ENCODE peak calls at places on chromosomes 3 and 15, in nine cellular contexts. A is HuH-7; O is activated CD8-positive, alpha-beta memory T cell treated with anti-CD3 and anti-CD28 coated beads for 48 hours; D is activated T-helper 1 cell treated with anti-CD3 and anti-CD28 coated beads, Interleukin-2, amount 50 U/mL, for 16 hours; J is cardiac fibroblast; Y is iPS DF 6.9; K is right atrium auricular region; Q is activated CD4-positive, alpha-beta T cell treated with anti-CD3 and anti-CD28 coated beads, Interleukin-2, amount 50 U/mL, for 24 hours; N is neural crest cell. E is an unnamed sample.

GRCh38 chr3:195815169-195815771 is 3.5 kb upstream of the MUC4 start:
- DNase-seq in J (no peak), O (no peak), D (no peak), N (no peak), Y (no peak), K (no peak), Q (no peak), A (no peak), E (no peak)

GRCh38 chr3:79012946-79013362 is 754.8 kb downstream of the ROBO1 start:
- DNase-seq in Y (no peak), K (no peak), O (no peak), A (no peak), D (no peak), J (no peak), Q (no peak), N (no peak), E (no peak)

GRCh38 chr3:98557324-98558010 is 25.7 kb downstream of the GPR15 start:
- DNase-seq in K (no peak), Y (no peak), D (peak), Q (peak), J (no peak), A (no peak), N (no peak), O (no peak), E (no peak)

GRCh38 chr15:95875141-95875643 is 455.3 kb upstream of the NR2F2 start:
- DNase-seq in N (no peak), Y (no peak), O (no peak), D (no peak), J (peak), Q (no peak), K (peak), A (no peak), E (no peak)

GRCh38 chr15:77456746-77457618 is 36.3 kb downstream of the HMG20A start:
- DNase-seq in Q (no peak), D (no peak), K (no peak), J (peak), N (no peak), A (no peak), Y (no peak), O (no peak), E (no peak)

GRCh38 chr15:93027413-93027812 is 61.6 kb downstream of the RGMA start:
- DNase-seq in Y (no peak), J (no peak), D (no peak), O (no peak), K (peak), Q (no peak), A (peak), N (no peak), E (no peak)

GRCh38 chr15:49060710-49061483 is 14.7 kb upstream of the SECISBP2L start:
- DNase-seq in A (no peak), J (no peak), N (no peak), Q (no peak), O (no peak), K (no peak), Y (no peak), D (no peak), E (no peak)

GRCh38 chr15:73237910-73238309 is 130.8 kb downstream of the HCN4 start:
- DNase-seq in K (no peak), Q (no peak), O (no peak), A (no peak), D (no peak), Y (no peak), N (no peak), J (no peak), E (no peak)

GRCh38 chr15:69092159-69092558 is 68.3 kb upstream of the GLCE start:
- DNase-seq in O (no peak), Y (no peak), D (no peak), J (peak), A (no peak), N (no peak), K (no peak), Q (no peak), E (no peak)

GRCh38 chr15:68843425-68844311 is 23.0 kb upstream of the ANP32A start:
- DNase-seq in D (no peak), A (no peak), K (no peak), Q (no peak), O (no peak), J (peak), Y (no peak), N (peak), E (peak)

GRCh38 chr3:101010316-101010715 is 17.1 kb upstream of the ABI3BP start:
- DNase-seq in O (no peak), J (peak), A (no peak), N (no peak), Y (no peak), K (no peak), Q (no peak), D (no peak), E (no peak)

GRCh38 chr15:51736646-51737537 is 563 bp downstream of the LYSMD2 start:
- DNase-seq in D (peak), O (no peak), A (peak), Q (peak), N (peak), K (no peak), J (no peak), Y (no peak), E (peak)

GRCh38 chr3:171327441-171328174 is 132.6 kb downstream of the TNIK start:
- DNase-seq in O (no peak), J (no peak), A (no peak), D (no peak), Y (no peak), Q (no peak), N (no peak), K (no peak), E (no peak)

GRCh38 chr15:91872356-91873132 is 19.0 kb downstream of the SLCO3A1 start:
- DNase-seq in N (no peak), A (no peak), Y (no peak), D (no peak), K (no peak), Q (no peak), O (no peak), J (no peak), E (no peak)

GRCh38 chr3:188286087-188286513 is 132.1 kb downstream of the LPP start:
- DNase-seq in Y (no peak), N (no peak), O (no peak), K (peak), A (no peak), J (peak), D (no peak), Q (no peak), E (no peak)

GRCh38 chr15:50979041-50979440 is 70.6 kb downstream of the AP4E1 start:
- DNase-seq in J (peak), Y (no peak), Q (no peak), D (no peak), A (no peak), K (no peak), O (no peak), N (no peak), E (no peak)

GRCh38 chr15:46129145-46129544 is 494.3 kb downstream of the SQOR start:
- DNase-seq in J (no peak), A (no peak), K (no peak), Q (no peak), D (no peak), Y (no peak), O (no peak), N (no peak), E (no peak)

GRCh38 chr15:88375234-88375926 is 91.8 kb downstream of the MRPL46 start:
- DNase-seq in N (no peak), O (no peak), Q (no peak), D (no peak), A (no peak), J (peak), K (no peak), Y (no peak), E (no peak)

GRCh38 chr3:17032407-17033034 is 147.8 kb downstream of the PLCL2 start:
- DNase-seq in K (no peak), N (no peak), D (no peak), Q (no peak), Y (peak), A (peak), J (peak), O (no peak), E (peak)

GRCh38 chr3:150303776-150304175 is 104.3 kb upstream of the TSC22D2 start:
- DNase-seq in N (no peak), J (no peak), K (no peak), O (no peak), A (no peak), Q (no peak), D (no peak), Y (no peak), E (peak)

GRCh38 chr3:133209871-133210550 is 171.8 kb downstream of the TMEM108 start:
- DNase-seq in Q (no peak), N (no peak), D (no peak), K (no peak), A (no peak), Y (no peak), O (no peak), J (peak), E (no peak)

GRCh38 chr3:183180765-183181295 is 18.3 kb upstream of the LAMP3 start:
- DNase-seq in Q (no peak), D (no peak), A (no peak), N (no peak), Y (no peak), K (peak), O (no peak), J (no peak), E (no peak)

GRCh38 chr3:99211309-99211708 is 309.8 kb upstream of the DCBLD2 start:
- DNase-seq in N (no peak), Q (no peak), O (no peak), Y (no peak), J (no peak), D (no peak), K (no peak), A (no peak), E (no peak)

GRCh38 chr3:153961498-153961897 is 159.7 kb upstream of the ARHGEF26 start:
- DNase-seq in A (peak), O (no peak), J (no peak), Y (no peak), Q (no peak), D (no peak), K (no peak), N (no peak), E (no peak)

GRCh38 chr3:53140575-53141467 is 10.6 kb upstream of the RFT1 start:
- DNase-seq in O (no peak), J (peak), N (no peak), D (no peak), Y (no peak), A (no peak), K (no peak), Q (no peak), E (no peak)

GRCh38 chr3:135896613-135897012 is 68.9 kb upstream of the PPP2R3A start:
- DNase-seq in D (no peak), Q (no peak), J (no peak), N (no peak), K (no peak), O (no peak), Y (no peak), A (no peak), E (no peak)

GRCh38 chr3:5330152-5330810 is 142.8 kb downstream of the EDEM1 start:
- DNase-seq in K (no peak), D (no peak), J (no peak), O (no peak), Q (no peak), N (no peak), A (no peak), Y (no peak), E (no peak)

GRCh38 chr15:39213385-39213840 is 367.5 kb upstream of the THBS1 start:
- DNase-seq in K (peak), J (peak), O (no peak), Q (no peak), N (peak), D (no peak), Y (peak), A (no peak), E (no peak)

GRCh38 chr3:196217307-196218154 is 1.2 kb downstream of the SLC51A start:
- DNase-seq in Q (no peak), D (no peak), K (no peak), O (no peak), J (no peak), Y (no peak), N (no peak), A (no peak), E (no peak)

GRCh38 chr15:47184405-47185221 is 532.7 kb upstream of the SEMA6D start:
- DNase-seq in K (no peak), D (no peak), O (no peak), J (peak), Q (no peak), N (peak), Y (no peak), A (peak), E (peak)

GRCh38 chr15:32824777-32825176 is 107.0 kb downstream of the GREM1 start:
- DNase-seq in J (peak), A (no peak), D (no peak), Y (no peak), K (no peak), O (no peak), N (no peak), Q (no peak), E (no peak)

E was measured in endothelial cell.